ENCODE peak calls at places on chromosomes 7 and 10, in five cellular contexts. E is sigmoid colon; D is activated T-cell treated with anti-CD3 and anti-CD28 coated beads, Interleukin-2, amount 50 U/mL, for 4 hours; M is stromal cell of bone marrow; J is activated CD4-positive, alpha-beta T cell treated with anti-CD3 and anti-CD28 coated beads, Interleukin-2, amount 10 ng/mL, durations not matched to agents 7 days and 5 days. Y is an unnamed sample.

GRCh38 chr10:63521389-63522128 is at the start of gene REEP3:
- DNase-seq in D (peak; percentile 42), J (peak; percentile 59), E (peak; percentile 88), M (peak; percentile 49), Y (peak; percentile 38)

GRCh38 chr10:35911233-35911632 is 269.1 kb upstream of the FZD8 start:
- DNase-seq in J (no peak), D (no peak), E (no peak), M (no peak), Y (no peak)

GRCh38 chr10:67696029-67696428 is at the start of gene CTNNA3:
- DNase-seq in M (no peak), D (no peak), J (no peak), E (no peak), Y (no peak)

GRCh38 chr7:44307301-44307900 is 18.0 kb downstream of the CAMK2B start:
- DNase-seq in J (peak; percentile 6), M (no peak), E (no peak), D (no peak), Y (peak; percentile 24)

GRCh38 chr7:33853361-33854062 is 51.8 kb upstream of the BMPER start:
- DNase-seq in D (no peak), J (no peak), M (peak; percentile 70), E (no peak), Y (peak; percentile 84)

GRCh38 chr7:32062150-32062549 is 8.1 kb downstream of the PDE1C start:
- DNase-seq in D (no peak), M (no peak), J (peak; percentile 7), E (peak; percentile 66), Y (no peak)

GRCh38 chr7:88363249-88363648 is 56.6 kb upstream of the STEAP4 start:
- DNase-seq in M (no peak), E (no peak), J (no peak), D (no peak), Y (no peak)

GRCh38 chr7:87151002-87151505 is 1.2 kb upstream of the DMTF1 start:
- DNase-seq in J (no peak), M (no peak), E (no peak), D (no peak), Y (no peak)

GRCh38 chr10:17386616-17387075 is 67.7 kb downstream of the ST8SIA6 start:
- DNase-seq in D (no peak), E (no peak), M (no peak), J (no peak), Y (no peak)

GRCh38 chr10:122515588-122516231 is 44.8 kb upstream of the DMBT1 start:
- DNase-seq in E (no peak), D (peak; percentile 48), M (no peak), J (peak; percentile 58), Y (no peak)

GRCh38 chr7:27160147-27160545 is 3.7 kb upstream of the HOXA7 start:
- DNase-seq in J (no peak), M (no peak), D (no peak), E (peak; percentile 69), Y (no peak)

GRCh38 chr7:148433521-148434180 is 156.9 kb upstream of the C7orf33 start:
- DNase-seq in E (no peak), M (no peak), D (no peak), J (no peak), Y (no peak)

GRCh38 chr7:8217200-8218068 is 44.5 kb downstream of the ICA1 start:
- DNase-seq in D (no peak), M (peak; percentile 56), J (peak; percentile 75), E (no peak), Y (peak; percentile 64)

GRCh38 chr7:44965441-44965903 is 13.3 kb downstream of the MYO1G start:
- DNase-seq in M (no peak), J (no peak), E (peak; percentile 37), D (no peak), Y (no peak)

GRCh38 chr7:102469972-102470825 is 5.4 kb downstream of the LRWD1 start:
- DNase-seq in J (no peak), M (no peak), D (no peak), E (peak; percentile 63), Y (no peak)

GRCh38 chr10:73920084-73920483 is 9.2 kb downstream of the PLAU start:
- DNase-seq in D (no peak), M (no peak), J (peak; percentile 12), E (peak; percentile 83), Y (no peak)

GRCh38 chr10:78910021-78910420 is 158.7 kb upstream of the ZMIZ1 start:
- DNase-seq in D (no peak), E (no peak), J (no peak), M (no peak), Y (no peak)

GRCh38 chr10:129365767-129366400 is 101.2 kb upstream of the MGMT start:
- DNase-seq in E (no peak), J (no peak), M (no peak), D (no peak), Y (no peak)

GRCh38 chr7:101166909-101167644 is 1.7 kb upstream of the VGF start:
- DNase-seq in E (no peak), D (no peak), J (no peak), M (no peak), Y (no peak)

GRCh38 chr7:16223963-16224707 is 197.2 kb downstream of the CRPPA start:
- DNase-seq in E (no peak), J (peak; percentile 50), D (no peak), M (no peak), Y (no peak)

GRCh38 chr10:122286872-122287271 is 15.8 kb downstream of the BTBD16 start:
- DNase-seq in M (peak; percentile 67), D (no peak), E (peak; percentile 77), J (no peak), Y (no peak)

GRCh38 chr7:127650842-127651555 is 995 bp upstream of the SND1 start:
- DNase-seq in D (no peak), M (no peak), J (peak; percentile 7), E (peak; percentile 70), Y (no peak)

GRCh38 chr10:74936577-74937445 is 110.4 kb downstream of the KAT6B start:
- DNase-seq in E (no peak), D (no peak), M (peak; percentile 70), J (no peak), Y (no peak)

GRCh38 chr7:73740771-73741170 is 2.2 kb upstream of the ABHD11 start:
- DNase-seq in D (no peak), J (no peak), M (no peak), E (no peak), Y (no peak)

GRCh38 chr7:106957766-106958165 is 86.7 kb upstream of the PRKAR2B start:
- DNase-seq in D (no peak), E (no peak), J (no peak), M (no peak), Y (no peak)

GRCh38 chr7:95608344-95609173 is 12.2 kb upstream of the PDK4 start:
- DNase-seq in J (no peak), M (peak; percentile 98), D (no peak), E (peak; percentile 99), Y (peak; percentile 65)

GRCh38 chr10:121596668-121597503 is 1.4 kb downstream of the FGFR2 start:
- DNase-seq in D (no peak), E (peak; percentile 85), M (peak; percentile 28), J (no peak), Y (no peak)

GRCh38 chr7:148819697-148820332 is 64.3 kb downstream of the EZH2 start:
- DNase-seq in D (no peak), J (no peak), M (no peak), E (no peak), Y (peak; percentile 34)

GRCh38 chr7:106111671-106112117 is 418 bp downstream of the SYPL1 start:
- DNase-seq in E (peak; percentile 87), J (peak; percentile 40), M (peak; percentile 36), D (peak; percentile 15), Y (no peak)

GRCh38 chr7:23220690-23221305 is 25.8 kb upstream of the GPNMB start:
- DNase-seq in M (no peak), J (no peak), D (no peak), E (no peak), Y (no peak)

Y was measured in HS-5.